ENCODE peak calls at places on chromosomes 12 and 14, in six cellular contexts. One of them, this sample, is unnamed.

GRCh38 chr12:48105321-48105866 is 485 bp downstream of the SENP1 start:
- DNase-seq in GM19239: no peak
- DNase-seq in HCEC 1CT: peak
- DNase-seq in activated T-helper 1 cell treated with anti-CD3 and anti-CD28 coated beads, Interleukin-2, amount 50 U/mL, for 16 hours: peak
- DNase-seq in T-helper 2 cell treated with Interferon-gamma antibody and Interleukin-4, amounts not matched to agents 5 μg/mL and 100 μg/mL, for 36 hours: no peak
- DNase-seq in activated naive CD4-positive, alpha-beta T cell treated with anti-CD3 and anti-CD28 coated beads, Interleukin-2, amount 50 U/mL, for 16 hours: peak
- DNase-seq in this sample: peak

GRCh38 chr14:101665478-101666078 is 95.9 kb upstream of the PPP2R5C start:
- DNase-seq in GM19239: peak
- DNase-seq in HCEC 1CT: peak
- DNase-seq in activated T-helper 1 cell treated with anti-CD3 and anti-CD28 coated beads, Interleukin-2, amount 50 U/mL, for 16 hours: no peak
- DNase-seq in T-helper 2 cell treated with Interferon-gamma antibody and Interleukin-4, amounts not matched to agents 5 μg/mL and 100 μg/mL, for 36 hours: peak
- DNase-seq in activated naive CD4-positive, alpha-beta T cell treated with anti-CD3 and anti-CD28 coated beads, Interleukin-2, amount 50 U/mL, for 16 hours: peak
- DNase-seq in this sample: peak

GRCh38 chr12:106380954-106381353 is 23.4 kb downstream of the POLR3B start:
- DNase-seq in GM19239: no peak
- DNase-seq in HCEC 1CT: no peak
- DNase-seq in activated T-helper 1 cell treated with anti-CD3 and anti-CD28 coated beads, Interleukin-2, amount 50 U/mL, for 16 hours: no peak
- DNase-seq in T-helper 2 cell treated with Interferon-gamma antibody and Interleukin-4, amounts not matched to agents 5 μg/mL and 100 μg/mL, for 36 hours: no peak
- DNase-seq in activated naive CD4-positive, alpha-beta T cell treated with anti-CD3 and anti-CD28 coated beads, Interleukin-2, amount 50 U/mL, for 16 hours: no peak
- DNase-seq in this sample: no peak

GRCh38 chr14:58501214-58501816 is 73.8 kb downstream of the KIAA0586 start:
- DNase-seq in GM19239: peak
- DNase-seq in HCEC 1CT: peak
- DNase-seq in activated T-helper 1 cell treated with anti-CD3 and anti-CD28 coated beads, Interleukin-2, amount 50 U/mL, for 16 hours: no peak
- DNase-seq in T-helper 2 cell treated with Interferon-gamma antibody and Interleukin-4, amounts not matched to agents 5 μg/mL and 100 μg/mL, for 36 hours: peak
- DNase-seq in activated naive CD4-positive, alpha-beta T cell treated with anti-CD3 and anti-CD28 coated beads, Interleukin-2, amount 50 U/mL, for 16 hours: no peak
- DNase-seq in this sample: peak

GRCh38 chr14:104140463-104141331 is 2.3 kb downstream of the KIF26A start:
- DNase-seq in GM19239: no peak
- DNase-seq in HCEC 1CT: no peak
- DNase-seq in activated T-helper 1 cell treated with anti-CD3 and anti-CD28 coated beads, Interleukin-2, amount 50 U/mL, for 16 hours: no peak
- DNase-seq in T-helper 2 cell treated with Interferon-gamma antibody and Interleukin-4, amounts not matched to agents 5 μg/mL and 100 μg/mL, for 36 hours: no peak
- DNase-seq in activated naive CD4-positive, alpha-beta T cell treated with anti-CD3 and anti-CD28 coated beads, Interleukin-2, amount 50 U/mL, for 16 hours: peak
- DNase-seq in this sample: no peak

GRCh38 chr12:32139064-32139421 is 32.4 kb downstream of the BICD1 start:
- DNase-seq in GM19239: peak
- DNase-seq in HCEC 1CT: no peak
- DNase-seq in activated T-helper 1 cell treated with anti-CD3 and anti-CD28 coated beads, Interleukin-2, amount 50 U/mL, for 16 hours: no peak
- DNase-seq in T-helper 2 cell treated with Interferon-gamma antibody and Interleukin-4, amounts not matched to agents 5 μg/mL and 100 μg/mL, for 36 hours: peak
- DNase-seq in activated naive CD4-positive, alpha-beta T cell treated with anti-CD3 and anti-CD28 coated beads, Interleukin-2, amount 50 U/mL, for 16 hours: peak
- DNase-seq in this sample: peak

GRCh38 chr14:24431569-24432258 is 2.0 kb downstream of the KHNYN start:
- DNase-seq in GM19239: peak
- DNase-seq in HCEC 1CT: peak
- DNase-seq in activated T-helper 1 cell treated with anti-CD3 and anti-CD28 coated beads, Interleukin-2, amount 50 U/mL, for 16 hours: peak
- DNase-seq in T-helper 2 cell treated with Interferon-gamma antibody and Interleukin-4, amounts not matched to agents 5 μg/mL and 100 μg/mL, for 36 hours: peak
- DNase-seq in activated naive CD4-positive, alpha-beta T cell treated with anti-CD3 and anti-CD28 coated beads, Interleukin-2, amount 50 U/mL, for 16 hours: peak
- DNase-seq in this sample: peak

GRCh38 chr12:96192926-96193573 is 1.1 kb upstream of the ELK3 start:
- DNase-seq in GM19239: no peak
- DNase-seq in HCEC 1CT: no peak
- DNase-seq in activated T-helper 1 cell treated with anti-CD3 and anti-CD28 coated beads, Interleukin-2, amount 50 U/mL, for 16 hours: no peak
- DNase-seq in T-helper 2 cell treated with Interferon-gamma antibody and Interleukin-4, amounts not matched to agents 5 μg/mL and 100 μg/mL, for 36 hours: no peak
- DNase-seq in activated naive CD4-positive, alpha-beta T cell treated with anti-CD3 and anti-CD28 coated beads, Interleukin-2, amount 50 U/mL, for 16 hours: no peak
- DNase-seq in this sample: no peak

GRCh38 chr14:72594099-72594901 is 299.6 kb downstream of the DPF3 start:
- DNase-seq in GM19239: no peak
- DNase-seq in HCEC 1CT: no peak
- DNase-seq in activated T-helper 1 cell treated with anti-CD3 and anti-CD28 coated beads, Interleukin-2, amount 50 U/mL, for 16 hours: no peak
- DNase-seq in T-helper 2 cell treated with Interferon-gamma antibody and Interleukin-4, amounts not matched to agents 5 μg/mL and 100 μg/mL, for 36 hours: peak
- DNase-seq in activated naive CD4-positive, alpha-beta T cell treated with anti-CD3 and anti-CD28 coated beads, Interleukin-2, amount 50 U/mL, for 16 hours: no peak
- DNase-seq in this sample: no peak

GRCh38 chr14:33686218-33686617 is 264.7 kb downstream of the EGLN3 start:
- DNase-seq in GM19239: no peak
- DNase-seq in HCEC 1CT: no peak
- DNase-seq in activated T-helper 1 cell treated with anti-CD3 and anti-CD28 coated beads, Interleukin-2, amount 50 U/mL, for 16 hours: no peak
- DNase-seq in T-helper 2 cell treated with Interferon-gamma antibody and Interleukin-4, amounts not matched to agents 5 μg/mL and 100 μg/mL, for 36 hours: no peak
- DNase-seq in activated naive CD4-positive, alpha-beta T cell treated with anti-CD3 and anti-CD28 coated beads, Interleukin-2, amount 50 U/mL, for 16 hours: no peak
- DNase-seq in this sample: peak

GRCh38 chr12:22600226-22600625 is 24.7 kb upstream of the ETNK1 start:
- DNase-seq in GM19239: no peak
- DNase-seq in HCEC 1CT: no peak
- DNase-seq in activated T-helper 1 cell treated with anti-CD3 and anti-CD28 coated beads, Interleukin-2, amount 50 U/mL, for 16 hours: no peak
- DNase-seq in T-helper 2 cell treated with Interferon-gamma antibody and Interleukin-4, amounts not matched to agents 5 μg/mL and 100 μg/mL, for 36 hours: no peak
- DNase-seq in activated naive CD4-positive, alpha-beta T cell treated with anti-CD3 and anti-CD28 coated beads, Interleukin-2, amount 50 U/mL, for 16 hours: no peak
- DNase-seq in this sample: no peak